ENCODE peak calls at places on chromosomes 12 and 14, in five cellular contexts. P is GM12865, S is DND-41, U is AG09309, N is B cell. B is an unnamed sample.

GRCh38 chr14:73888460-73888725 is 1.7 kb downstream of the ZNF410 start:
- DNase-seq in S (no peak), U (no peak), P (no peak), N (no peak), B (no peak)

GRCh38 chr12:48125985-48126384 is 6.8 kb downstream of the PFKM start:
- DNase-seq in N (no peak), U (no peak), P (no peak), S (no peak), B (no peak)

GRCh38 chr12:47267571-47267970 is 187.8 kb upstream of the AMIGO2 start:
- DNase-seq in S (no peak), N (no peak), U (no peak), P (no peak), B (no peak)

GRCh38 chr14:69439516-69440270 is 41.2 kb downstream of the SLC39A9 start:
- DNase-seq in U (no peak), P (no peak), N (no peak), S (no peak), B (no peak)

GRCh38 chr14:39240769-39241168 is 7.1 kb downstream of the MIA2 start:
- DNase-seq in N (no peak), S (no peak), U (no peak), P (no peak), B (no peak)

GRCh38 chr12:66679441-66680069 is 679 bp upstream of the GRIP1 start:
- DNase-seq in P (no peak), U (no peak), S (no peak), N (no peak), B (no peak)

GRCh38 chr12:33093534-33093933 is 197.0 kb upstream of the PKP2 start:
- DNase-seq in S (no peak), U (no peak), N (no peak), P (no peak), B (no peak)

GRCh38 chr12:64650762-64651161 is 40.5 kb downstream of the RASSF3 start:
- DNase-seq in S (no peak), U (peak; percentile 35), N (no peak), P (no peak), B (no peak)

GRCh38 chr12:41564816-41565215 is 376.7 kb downstream of the PDZRN4 start:
- DNase-seq in S (no peak), N (no peak), P (no peak), U (no peak), B (no peak)

GRCh38 chr14:70724944-70725343 is 83.2 kb downstream of the TTC9 start:
- DNase-seq in S (no peak), U (no peak), P (no peak), N (no peak), B (no peak)

GRCh38 chr14:96297000-96297399 is 41.0 kb downstream of the BDKRB1 start:
- DNase-seq in U (no peak), N (peak; percentile 25), S (no peak), P (no peak), B (no peak)

GRCh38 chr12:15621140-15621539 is 168.0 kb downstream of the EPS8 start:
- DNase-seq in U (no peak), N (no peak), S (no peak), P (no peak), B (no peak)

GRCh38 chr12:402127-402456 is 648 bp downstream of the CCDC77 start:
- DNase-seq in U (no peak), S (peak; percentile 29), P (peak; percentile 29), N (no peak), B (no peak)

GRCh38 chr12:5556033-5556614 is 124.2 kb downstream of the NTF3 start:
- DNase-seq in S (peak; percentile 37), N (no peak), P (peak; percentile 7), U (no peak), B (no peak)

GRCh38 chr12:123808167-123808566 is 46.1 kb downstream of the DNAH10 start:
- DNase-seq in P (peak; percentile 5), N (no peak), U (no peak), S (no peak), B (no peak)

GRCh38 chr12:75525263-75525662 is 13.9 kb upstream of the KRR1 start:
- DNase-seq in S (no peak), N (no peak), U (no peak), P (no peak), B (no peak)
- TF ChIP-seq CTCF in S (no peak), N (no peak), U (peak; percentile 43), P (no peak), B (no peak)

GRCh38 chr12:101407054-101407437 is 526 bp downstream of the ARL1 start:
- DNase-seq in N (no peak), S (no peak), P (no peak), U (no peak), B (no peak)

DNA sequence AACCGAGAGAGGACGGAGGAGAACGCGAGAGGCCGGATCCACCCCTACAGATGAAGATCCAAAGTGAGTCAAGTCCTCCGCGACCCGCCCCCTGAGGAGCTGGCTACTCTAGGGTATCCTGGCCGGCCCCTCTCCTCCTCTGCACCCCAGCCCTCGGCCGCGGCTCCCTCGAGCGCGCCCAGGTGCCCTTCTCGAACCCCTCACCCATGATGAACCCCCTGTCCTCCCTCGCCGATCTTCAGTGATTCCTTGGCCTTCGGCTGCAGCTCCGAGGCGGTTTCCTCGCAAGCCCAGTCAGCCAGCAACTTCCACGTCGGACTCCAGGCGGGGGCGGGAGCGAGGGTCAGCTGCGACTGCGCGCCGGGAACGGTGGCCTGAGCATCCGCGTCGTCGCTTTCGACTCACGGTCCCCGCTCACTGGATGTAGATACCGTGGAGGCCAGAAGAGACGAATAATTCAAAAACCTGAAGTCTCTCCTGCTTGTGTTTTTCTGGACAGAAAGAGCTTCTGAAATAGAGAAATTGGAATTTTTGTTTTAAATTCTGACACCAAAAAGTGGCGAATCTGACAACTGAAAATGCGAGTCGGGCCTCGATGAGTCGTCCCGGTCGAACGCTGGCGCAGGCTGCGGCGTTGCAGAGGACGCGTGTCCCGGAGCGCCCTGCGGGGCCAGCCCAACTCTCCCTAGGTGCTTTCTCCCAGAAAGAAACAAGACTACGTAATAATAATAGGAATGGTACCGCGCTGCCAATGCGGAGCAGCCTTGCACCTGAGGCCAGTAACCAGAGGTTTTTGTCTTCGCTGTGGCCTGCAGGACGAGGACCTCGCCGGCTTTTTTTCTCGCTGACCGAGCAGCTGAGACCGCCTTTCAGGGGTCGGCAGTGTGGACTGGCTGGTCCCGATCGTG is at the start of gene ARL1:
- DNase-seq in S (peak; percentile 81), N (peak; percentile 86), U (peak; percentile 54), P (peak; percentile 92), B (peak; percentile 73)
- TF ChIP-seq CTCF in S (no peak), N (no peak), U (no peak), P (no peak), B (no peak)

GRCh38 chr14:26137161-26137560 is 460.7 kb downstream of the NOVA1 start:
- DNase-seq in N (no peak), S (peak; percentile 3), P (no peak), U (no peak), B (no peak)
- TF ChIP-seq CTCF in N (no peak), S (peak; percentile 39), P (no peak), U (no peak), B (no peak)

GRCh38 chr12:78120866-78121590 is 290.3 kb downstream of the NAV3 start:
- DNase-seq in S (no peak), U (no peak), N (peak; percentile 2), P (peak; percentile 39), B (no peak)
- TF ChIP-seq CTCF in S (no peak), U (peak; percentile 39), N (no peak), P (peak; percentile 4), B (no peak)

DNA sequence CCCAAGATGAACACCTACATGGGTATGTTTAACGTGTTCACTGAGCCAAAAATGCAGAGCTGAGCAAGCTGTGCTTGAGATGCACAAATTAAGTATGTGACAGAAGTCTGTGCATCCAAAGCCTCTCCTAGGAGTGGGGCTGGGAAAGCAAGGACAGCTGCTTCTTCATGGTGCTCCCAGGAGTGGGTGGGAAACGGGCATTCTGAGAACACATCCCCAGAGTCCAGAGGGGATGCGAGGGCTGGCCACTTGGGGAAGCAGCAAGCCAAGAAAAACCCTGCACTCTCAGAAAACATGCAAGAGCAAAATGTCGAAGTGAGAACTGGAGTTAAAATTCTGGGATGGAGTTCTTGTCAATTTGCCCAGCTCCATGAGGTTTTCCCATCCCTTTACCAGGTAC is 414.3 kb downstream of the BCAT1 start:
- DNase-seq in U (no peak), P (no peak), N (no peak), S (no peak), B (no peak)
- TF ChIP-seq CTCF in U (no peak), P (no peak), N (no peak), S (no peak), B (no peak)

GRCh38 chr14:103520269-103520656 is 2.4 kb downstream of the CKB start:
- DNase-seq in P (no peak), N (no peak), U (no peak), S (no peak), B (no peak)

GRCh38 chr14:103520657-103521437 is 1.8 kb downstream of the CKB start:
- DNase-seq in N (peak; percentile 83), P (peak; percentile 69), S (peak; percentile 70), U (no peak), B (peak; percentile 61)

GRCh38 chr14:103522028-103522581 is 525 bp downstream of the CKB start:
- DNase-seq in S (no peak), P (no peak), U (no peak), N (peak; percentile 45), B (no peak)

GRCh38 chr14:103522649-103523582 is at the start of gene CKB:
- DNase-seq in S (no peak), P (peak; percentile 52), U (no peak), N (peak; percentile 55), B (no peak)

DNA sequence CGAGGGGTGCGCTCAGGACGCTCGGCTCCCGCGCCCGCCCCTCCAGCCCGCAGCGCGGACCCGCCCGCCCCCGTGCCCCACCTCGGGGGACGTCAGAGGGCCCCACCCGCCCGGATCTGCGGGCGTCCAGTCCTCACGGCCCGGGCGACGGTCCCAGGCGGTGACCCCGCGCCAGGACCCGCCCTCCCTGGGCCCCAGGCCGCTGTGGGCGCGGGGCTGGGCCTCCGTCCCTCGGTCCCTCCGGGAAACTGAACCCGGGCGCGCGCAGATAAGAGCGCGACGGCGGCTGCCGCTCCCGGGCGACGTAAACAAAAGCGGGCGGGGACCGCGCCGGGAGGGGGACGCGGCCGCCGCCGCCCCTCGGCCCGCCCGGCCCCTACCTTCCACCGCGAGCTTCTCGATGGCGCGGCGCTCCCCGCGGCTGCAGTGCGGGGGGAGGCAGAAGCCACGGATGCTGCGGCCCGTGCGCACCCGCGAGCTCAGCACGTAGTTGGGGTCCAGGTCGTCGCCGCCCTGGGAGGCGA is 1.1 kb downstream of the CKB start:
- DNase-seq in N (peak; percentile 53), P (no peak), U (no peak), S (no peak), B (no peak)
- TF ChIP-seq CTCF in N (no peak), P (no peak), U (no peak), S (no peak), B (no peak)

DNA sequence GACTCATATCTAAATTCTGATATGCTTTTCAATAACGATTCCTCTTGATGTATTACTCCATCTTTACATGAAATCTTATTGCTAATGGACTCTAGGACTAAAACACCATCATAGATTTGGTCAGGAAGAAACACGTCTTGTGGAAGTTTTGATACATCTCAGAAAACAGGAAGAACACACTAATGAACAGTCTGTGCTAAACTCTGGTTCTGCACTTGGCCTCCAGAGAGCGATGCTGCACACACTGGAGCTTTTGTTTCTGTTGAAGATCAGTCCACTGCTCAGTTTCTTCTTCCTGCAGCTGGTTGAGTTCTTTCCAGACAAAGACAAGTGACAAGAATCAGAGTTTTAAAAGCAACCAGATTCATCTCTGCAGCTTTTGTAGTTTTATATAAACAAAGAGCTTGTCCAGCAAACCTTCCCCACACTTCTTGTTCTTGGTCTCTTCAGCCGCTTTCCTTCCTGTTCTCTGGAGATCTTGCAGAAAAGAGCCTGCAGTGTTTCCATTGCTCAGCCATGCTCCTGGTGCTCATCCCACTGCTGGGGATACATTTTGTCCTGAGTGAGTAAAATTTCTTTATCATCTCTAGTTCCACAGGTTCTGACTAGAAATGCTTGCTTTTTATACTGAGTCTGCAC is 229.1 kb upstream of the OR4E1 start:
- DNase-seq in N (peak; percentile 27), S (peak; percentile 63), U (no peak), P (peak; percentile 18), B (peak; percentile 25)
- TF ChIP-seq CTCF in N (peak; percentile 51), S (peak; percentile 68), U (no peak), P (peak; percentile 53), B (peak; percentile 50)

B was measured in natural killer cell.